ENCODE peak calls at places on chromosomes 12 and 14, in six cellular contexts. J is IMR-90, X is mesendoderm, Q is neuronal stem cell, U is mesenchymal stem cell, T is H1. W is an unnamed sample.
A peak's percentile ranks its signal among the peaks of the same experiment; 100 is the strongest.

GRCh38 chr12:103768467-103769123 is 72.4 kb downstream of the NT5DC3 start:
- DNase-seq in J (no peak), X (peak; percentile 62), Q (no peak), U (no peak), T (no peak), W (peak; percentile 50)

GRCh38 chr14:67440513-67440912 is 28.5 kb upstream of the PLEK2 start:
- DNase-seq in J (no peak), X (no peak), Q (no peak), U (no peak), T (no peak), W (no peak)

GRCh38 chr12:11807453-11807852 is 158.0 kb downstream of the ETV6 start:
- DNase-seq in J (no peak), X (no peak), Q (no peak), U (no peak), T (no peak), W (no peak)

GRCh38 chr12:95601091-95601490 is 49.8 kb upstream of the USP44 start:
- DNase-seq in J (no peak), X (no peak), Q (no peak), U (no peak), T (no peak), W (no peak)

GRCh38 chr14:69247691-69248440 is 12.1 kb upstream of the GALNT16 start:
- DNase-seq in J (peak; percentile 94), X (no peak), Q (no peak), U (no peak), T (no peak), W (no peak)

GRCh38 chr14:21894003-21894897 is 220.6 kb upstream of the OR4E1 start:
- DNase-seq in J (no peak), X (peak; percentile 44), Q (no peak), U (no peak), T (no peak), W (peak; percentile 59)

GRCh38 chr12:5898874-5899273 is 46.2 kb downstream of the ANO2 start:
- DNase-seq in J (no peak), X (peak; percentile 48), Q (no peak), U (no peak), T (peak; percentile 10), W (peak; percentile 63)

GRCh38 chr14:35992816-35993511 is 166.8 kb downstream of the BRMS1L start:
- DNase-seq in J (no peak), X (no peak), Q (no peak), U (no peak), T (no peak), W (no peak)

GRCh38 chr12:98022961-98023360 is 492.4 kb upstream of the TMPO start:
- DNase-seq in J (no peak), X (no peak), Q (no peak), U (no peak), T (no peak), W (no peak)

GRCh38 chr14:77212933-77213656 is 31.5 kb downstream of the TMEM63C start:
- DNase-seq in J (no peak), X (peak; percentile 73), Q (peak; percentile 30), U (peak; percentile 10), T (peak; percentile 38), W (peak; percentile 86)

GRCh38 chr12:54891717-54892478 is 37.6 kb downstream of the MUCL1 start:
- DNase-seq in J (no peak), X (no peak), Q (no peak), U (peak; percentile 32), T (no peak), W (no peak)
- H2BK15ac ChIP-seq in J (no peak overlapping the region), X (no peak overlapping the region), Q (no peak overlapping the region), U (no peak overlapping the region), T (no peak overlapping the region), W (no peak overlapping the region)

DNA sequence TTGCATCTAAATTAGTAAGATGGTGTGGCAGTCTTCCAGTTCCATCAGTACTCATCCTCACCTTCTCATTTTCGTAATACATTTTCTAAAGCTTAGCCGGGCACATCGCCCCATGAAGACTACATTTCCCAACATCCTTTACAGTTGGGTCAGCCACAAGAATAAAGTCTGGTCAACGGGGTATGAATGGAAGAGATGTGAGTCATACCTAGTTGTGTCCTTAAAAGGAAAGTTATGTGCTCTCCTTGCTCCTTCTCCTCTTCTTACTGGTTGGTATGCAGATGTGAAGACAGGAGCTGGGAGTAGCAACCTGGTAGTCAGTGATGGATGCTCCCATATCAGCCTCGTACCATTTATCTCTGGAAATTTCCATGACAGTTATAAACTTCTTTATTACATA is 35.9 kb upstream of the EGLN3 start:
- DNase-seq in J (peak; percentile 84), X (peak; percentile 96), Q (no peak), U (peak; percentile 83), T (no peak), W (no peak)
- H3K27ac ChIP-seq in J (no peak overlapping the region), X (no peak overlapping the region), Q (no peak overlapping the region), U (no peak overlapping the region), T (no peak overlapping the region), W (no peak overlapping the region)

GRCh38 chr12:101299931-101300330 is 20.0 kb downstream of the UTP20 start:
- DNase-seq in J (peak; percentile 12), X (no peak), Q (no peak), U (no peak), T (no peak), W (no peak)
- H2BK15ac ChIP-seq in J (no peak overlapping the region), X (no peak overlapping the region), Q (no peak overlapping the region), U (no peak overlapping the region), T (no peak overlapping the region), W (no peak overlapping the region)

GRCh38 chr12:46396826-46397225 is 24.3 kb upstream of the SLC38A2 start:
- DNase-seq in J (no peak), X (no peak), Q (no peak), U (no peak), T (no peak), W (no peak)

GRCh38 chr12:46390881-46391280 is 18.3 kb upstream of the SLC38A2 start:
- DNase-seq in J (no peak), X (no peak), Q (no peak), U (peak; percentile 38), T (no peak), W (no peak)

GRCh38 chr12:46390304-46390703 is 17.7 kb upstream of the SLC38A2 start:
- DNase-seq in J (no peak), X (no peak), Q (no peak), U (peak; percentile 43), T (no peak), W (no peak)

GRCh38 chr12:46391630-46392029 is 19.1 kb upstream of the SLC38A2 start:
- DNase-seq in J (no peak), X (no peak), Q (no peak), U (no peak), T (no peak), W (no peak)

DNA sequence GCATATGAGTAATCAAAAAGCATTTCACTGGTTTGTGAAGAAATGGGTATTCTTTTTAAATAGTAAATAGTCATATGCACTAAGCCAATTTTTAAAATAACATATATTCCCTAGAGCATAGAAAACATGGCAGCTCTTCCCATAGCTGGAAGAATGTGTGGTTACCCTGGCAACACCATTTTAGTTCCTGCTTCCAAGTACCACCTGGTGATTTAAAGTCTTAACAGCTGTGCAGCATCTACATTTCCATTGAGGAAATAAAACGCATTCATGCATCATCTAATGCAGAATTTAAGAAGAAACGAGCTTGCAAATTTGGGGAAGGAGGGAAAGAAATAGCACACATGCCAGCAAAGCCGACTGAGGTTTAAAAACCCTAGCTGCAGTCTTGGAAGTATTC is 22.7 kb upstream of the SLC38A2 start:
- DNase-seq in J (no peak), X (no peak), Q (no peak), U (no peak), T (no peak), W (no peak)
- H3K27ac ChIP-seq in J (no peak overlapping the region), X (no peak overlapping the region), Q (no peak overlapping the region), U (no peak overlapping the region), T (no peak overlapping the region), W (no peak overlapping the region)

DNA sequence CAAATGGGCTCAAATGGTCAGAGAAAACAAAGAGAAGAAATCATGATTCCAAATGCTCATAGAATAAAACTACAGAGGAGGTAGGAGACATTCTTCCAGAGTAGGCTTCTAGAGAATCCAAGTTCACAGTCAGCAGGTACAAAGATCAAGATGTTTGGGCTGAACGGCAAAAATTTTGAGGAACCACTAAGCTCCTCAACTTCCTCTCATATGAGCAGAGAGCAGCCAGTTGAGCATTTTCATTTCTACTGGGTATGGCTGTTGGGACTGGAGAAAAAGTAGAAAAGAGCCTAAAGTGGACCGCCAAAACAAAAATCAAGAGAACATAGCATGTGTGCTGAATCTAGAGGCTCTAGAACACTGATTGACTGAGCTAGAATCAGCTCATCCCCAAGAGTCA is 73.8 kb upstream of the ARID2 start:
- DNase-seq in J (no peak), X (no peak), Q (no peak), U (no peak), T (no peak), W (no peak)
- H2BK15ac ChIP-seq in J (no peak overlapping the region), X (no peak overlapping the region), Q (no peak overlapping the region), U (no peak overlapping the region), T (no peak overlapping the region), W (no peak overlapping the region)

GRCh38 chr12:109523504-109523903 is 46.1 kb downstream of the UBE3B start:
- DNase-seq in J (no peak), X (no peak), Q (no peak), U (no peak), T (no peak), W (no peak)
- H3K27ac ChIP-seq in J (no peak overlapping the region), X (no peak overlapping the region), Q (no peak overlapping the region), U (no peak overlapping the region), T (no peak overlapping the region), W (no peak overlapping the region)

DNA sequence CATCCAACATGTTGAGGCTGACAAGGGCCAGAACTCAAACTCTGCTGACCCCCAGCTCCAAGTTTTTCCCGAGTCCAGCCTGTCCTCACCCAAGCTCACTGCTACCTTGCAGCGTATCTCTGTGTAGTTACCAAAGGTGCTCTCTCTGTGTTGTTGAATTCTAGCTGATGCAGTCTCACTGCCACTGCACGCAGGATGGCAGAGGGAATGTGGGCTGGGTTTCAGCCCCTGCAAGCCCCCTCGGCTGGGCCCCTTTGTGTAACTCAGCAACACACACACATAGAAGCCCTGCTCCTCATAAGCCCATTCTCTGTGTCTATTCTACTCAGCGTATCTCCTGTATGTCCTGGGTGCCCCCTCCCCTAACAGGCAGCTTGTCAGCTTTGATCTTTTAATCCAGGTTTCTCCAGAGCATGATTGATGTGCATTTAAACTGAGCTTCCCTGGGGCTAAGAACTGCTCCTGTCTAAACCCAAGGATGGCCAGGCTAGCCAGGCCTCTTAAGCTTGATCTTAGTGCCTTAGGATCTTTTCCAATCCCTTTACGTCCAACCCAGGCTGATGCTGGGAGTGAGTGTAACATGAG is 43.0 kb downstream of the SRRM4 start:
- DNase-seq in J (no peak), X (no peak), Q (no peak), U (no peak), T (no peak), W (peak; percentile 21)
- H2BK15ac ChIP-seq in J (no peak overlapping the region), X (no peak overlapping the region), Q (no peak overlapping the region), U (no peak overlapping the region), T (peak overlapping the region; percentile 24), W (no peak overlapping the region)